ENCODE peak calls at places on chromosome 3, in four cellular contexts. M is Panc1, W is endothelial cell of umbilical vein, H is SK-N-SH. D is an unnamed sample.

GRCh38 chr3:137764001-137764433 is at the start of gene SOX14:
- DNase-seq in M (no peak), H (peak), W (no peak), D (peak)

GRCh38 chr3:144244662-144245061 is 273.0 kb downstream of the DIPK2A start:
- DNase-seq in H (no peak), M (no peak), W (no peak), D (no peak)

GRCh38 chr3:172646439-172647015 is 64.3 kb downstream of the NCEH1 start:
- DNase-seq in M (no peak), H (peak), W (peak), D (peak)

GRCh38 chr3:119237299-119237698 is 3.4 kb downstream of the B4GALT4 start:
- DNase-seq in M (no peak), W (no peak), H (no peak), D (no peak)

GRCh38 chr3:176274161-176274560 is 923.1 kb downstream of the TBL1XR1 start:
- DNase-seq in W (no peak), M (no peak), H (no peak), D (no peak)

GRCh38 chr3:170274641-170275040 is 52.4 kb downstream of the PRKCI start:
- DNase-seq in W (no peak), H (no peak), M (no peak), D (no peak)

GRCh38 chr3:61483997-61484396 is 77.4 kb upstream of the PTPRG start:
- DNase-seq in M (no peak), H (no peak), W (no peak), D (no peak)

GRCh38 chr3:133486658-133487057 is 86.8 kb downstream of the BFSP2 start:
- DNase-seq in H (no peak), W (no peak), M (no peak), D (peak)

GRCh38 chr3:60240558-60240957 is 1010.7 kb downstream of the FHIT start:
- DNase-seq in W (no peak), H (no peak), M (no peak), D (no peak)

GRCh38 chr3:10154335-10155122 is 10.2 kb upstream of the IRAK2 start:
- DNase-seq in M (no peak), W (no peak), H (no peak), D (no peak)
- TF ChIP-seq POLR2AphosphoS5 in M (no peak), W (no peak), H (no peak), D (no peak)

GRCh38 chr3:120419797-120420196 is 31.0 kb downstream of the FSTL1 start:
- DNase-seq in W (no peak), H (no peak), M (no peak), D (no peak)

GRCh38 chr3:120423432-120423831 is 27.4 kb downstream of the FSTL1 start:
- DNase-seq in M (no peak), W (no peak), H (no peak), D (no peak)

GRCh38 chr3:120420360-120420759 is 30.4 kb downstream of the FSTL1 start:
- DNase-seq in W (no peak), H (no peak), M (no peak), D (no peak)

GRCh38 chr3:120418866-120419490 is 31.8 kb downstream of the FSTL1 start:
- DNase-seq in M (peak), W (peak), H (peak), D (no peak)

DNA sequence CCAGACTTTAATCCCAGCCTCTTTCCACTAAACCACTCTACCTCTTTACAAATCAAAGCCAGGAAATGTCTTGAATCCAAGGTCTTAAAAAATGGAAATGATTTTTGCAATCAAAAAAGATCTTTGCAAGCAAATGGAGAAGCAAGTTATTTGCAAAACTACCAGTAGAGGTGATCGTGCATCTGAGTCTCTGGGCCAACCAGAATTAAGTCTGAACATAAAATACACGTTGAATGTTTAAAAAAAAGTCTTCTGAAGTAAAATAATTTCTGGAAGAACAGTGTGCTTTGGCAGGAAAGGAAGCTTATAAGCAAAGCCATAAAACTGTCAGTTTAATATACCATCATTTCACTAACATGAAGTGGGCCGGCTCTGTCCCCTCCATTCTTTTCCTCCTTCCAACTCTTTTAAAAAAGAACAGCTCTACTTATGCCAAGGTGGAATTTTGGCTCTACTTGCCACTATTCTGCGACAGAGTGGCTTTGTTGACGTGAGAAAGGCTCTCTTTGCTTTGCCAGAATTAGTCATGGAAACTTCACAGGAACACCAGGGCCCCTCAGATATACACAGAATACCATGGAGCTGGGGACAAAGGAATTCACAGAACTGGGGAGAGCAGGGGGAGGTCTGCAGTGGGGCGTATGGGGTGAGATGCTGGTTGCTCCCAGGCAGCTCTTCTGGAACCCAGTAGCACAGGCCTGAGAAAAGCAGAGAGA is 29.8 kb downstream of the FSTL1 start:
- DNase-seq in W (peak), M (no peak), H (no peak), D (no peak)
- H3K4me3 ChIP-seq in W (no peak), M (no peak), H (no peak), D (no peak)

DNA sequence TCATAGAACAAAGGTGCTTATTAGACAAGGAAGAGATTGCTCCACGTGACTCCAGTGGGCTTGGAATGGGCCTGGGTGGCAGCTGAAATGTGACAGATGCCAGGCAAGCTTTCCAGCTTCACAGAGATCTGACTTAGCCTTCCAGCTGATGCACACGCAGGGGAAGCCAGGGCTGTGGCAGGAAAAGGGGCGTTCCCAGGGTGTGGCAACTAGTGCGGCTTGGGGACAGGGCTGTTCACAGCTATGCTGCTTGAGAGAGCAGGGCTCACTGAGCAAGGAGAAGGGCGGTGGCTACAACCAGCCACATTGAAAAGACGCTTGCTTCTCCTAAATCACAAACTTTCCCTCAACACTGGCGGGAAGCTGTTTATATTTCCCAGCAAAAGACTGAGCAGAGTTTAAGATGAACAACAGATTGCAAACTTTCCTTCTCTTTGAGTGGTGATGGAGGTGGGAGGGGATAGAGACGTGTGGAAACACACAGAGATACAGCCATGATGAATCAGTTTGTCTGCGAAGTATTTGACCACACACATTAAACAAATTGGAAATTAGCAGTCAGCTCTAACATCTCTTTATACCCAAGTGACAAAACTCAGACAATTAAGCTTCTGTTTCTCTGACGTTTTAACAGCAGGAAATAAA is 127.5 kb downstream of the BDH1 start:
- DNase-seq in M (no peak), W (peak), H (peak), D (no peak)
- TF ChIP-seq POLR2AphosphoS5 in M (no peak), W (peak), H (no peak), D (peak)

GRCh38 chr3:48151058-48151806 is 37.0 kb downstream of the CDC25A start:
- DNase-seq in H (peak), W (peak), M (peak), D (no peak)
- H3K4me3 ChIP-seq in H (no peak), W (no peak), M (no peak), D (no peak)

DNA sequence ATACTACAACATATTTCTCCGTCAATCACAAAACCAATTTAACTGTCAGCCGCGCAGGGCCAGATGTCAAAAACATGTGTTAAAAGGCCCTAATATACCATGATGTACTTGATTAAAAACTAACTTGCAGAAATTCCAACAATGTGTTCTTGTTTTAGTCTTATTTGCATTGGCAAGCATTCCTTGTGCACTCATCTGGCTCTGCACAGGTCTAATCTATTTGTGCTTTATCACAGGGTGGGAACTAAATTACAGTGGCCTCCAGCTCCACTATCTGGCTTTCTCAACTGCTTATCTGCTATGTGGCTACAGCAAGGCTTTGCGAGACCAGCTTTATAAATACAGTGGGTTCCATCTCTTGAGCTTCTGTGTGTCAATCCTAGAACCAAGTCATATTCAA is 455.5 kb downstream of the ERC2 start:
- DNase-seq in W (no peak), M (no peak), H (peak), D (no peak)
- TF ChIP-seq POLR2AphosphoS5 in W (no peak), M (no peak), H (no peak), D (no peak)

DNA sequence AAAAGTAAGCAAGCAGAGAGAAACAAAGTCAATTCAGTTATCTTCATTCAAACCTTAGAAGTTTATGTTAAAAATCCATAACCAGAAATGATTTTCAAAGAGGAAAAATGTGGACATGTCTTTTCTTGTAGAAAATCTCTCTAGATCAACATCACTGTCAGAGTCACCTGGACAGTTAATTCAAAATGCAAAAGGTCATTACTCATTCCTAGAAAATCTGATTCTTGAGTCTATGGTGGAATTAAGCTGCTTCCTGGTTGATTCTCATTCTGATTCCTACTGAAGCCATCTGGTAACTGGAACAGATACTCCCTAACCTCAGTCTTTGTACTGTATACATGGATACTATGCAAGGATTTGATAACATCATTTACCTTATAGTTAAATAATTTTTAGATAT is 693.3 kb upstream of the CCDC54 start:
- DNase-seq in W (no peak), H (no peak), M (no peak), D (no peak)
- H3K4me3 ChIP-seq in W (no peak), H (no peak), M (no peak), D (no peak)